ENCODE peak calls at places on chromosome 12, in six cellular contexts. V is pancreas, D is astrocyte of the spinal cord, Z is fibroblast of villous mesenchyme, Y is OCI-LY7, W is tibial artery. A is an unnamed sample.

GRCh38 chr12:51721281-51721940 is 127.1 kb downstream of the FIGNL2 start:
- DNase-seq in V (no peak), D (peak; percentile 13), Z (peak; percentile 34), Y (no peak), W (peak; percentile 41), A (no peak)

GRCh38 chr12:124500232-124501079 is 67.0 kb downstream of the NCOR2 start:
- DNase-seq in V (no peak), D (peak; percentile 62), Z (peak; percentile 59), Y (no peak), W (no peak), A (no peak)

GRCh38 chr12:27982951-27983350 is 10.4 kb upstream of the PTHLH start:
- DNase-seq in V (no peak), D (peak; percentile 16), Z (no peak), Y (no peak), W (no peak), A (no peak)

GRCh38 chr12:3336606-3337311 is 154.2 kb upstream of the PRMT8 start:
- DNase-seq in V (no peak), D (peak; percentile 49), Z (peak; percentile 5), Y (no peak), W (no peak), A (no peak)

GRCh38 chr12:106976013-106976658 is 10.8 kb downstream of the MTERF2 start:
- DNase-seq in V (no peak), D (peak; percentile 65), Z (peak; percentile 63), Y (no peak), W (no peak), A (no peak)

GRCh38 chr12:51441583-51441982 is 17.0 kb downstream of the SLC4A8 start:
- DNase-seq in V (no peak), D (peak; percentile 80), Z (peak; percentile 83), Y (no peak), W (no peak), A (peak; percentile 48)

GRCh38 chr12:13941258-13942249 is 39.8 kb downstream of the GRIN2B start:
- DNase-seq in V (peak; percentile 69), D (peak; percentile 22), Z (peak; percentile 22), Y (peak; percentile 46), W (peak; percentile 26), A (peak; percentile 25)

GRCh38 chr12:30391766-30392366 is 303.8 kb downstream of the IPO8 start:
- DNase-seq in V (no peak), D (no peak), Z (no peak), Y (no peak), W (no peak), A (no peak)

GRCh38 chr12:112408621-112409020 is 784 bp downstream of the RPL6 start:
- DNase-seq in V (no peak), D (no peak), Z (no peak), Y (no peak), W (no peak), A (no peak)

GRCh38 chr12:56267443-56268071 is 815 bp downstream of the COQ10A start:
- DNase-seq in V (peak; percentile 43), D (no peak), Z (no peak), Y (no peak), W (no peak), A (no peak)

GRCh38 chr12:108563135-108563803 is 873 bp downstream of the ISCU start:
- DNase-seq in V (peak; percentile 82), D (peak; percentile 89), Z (peak; percentile 92), Y (peak; percentile 93), W (peak; percentile 92), A (peak; percentile 91)

GRCh38 chr12:55072093-55072492 is 52.3 kb downstream of the NEUROD4 start:
- DNase-seq in V (peak; percentile 46), D (no peak), Z (no peak), Y (peak; percentile 82), W (no peak), A (peak; percentile 54)

GRCh38 chr12:15044461-15044860 is 71.6 kb downstream of the PDE6H start:
- DNase-seq in V (no peak), D (peak; percentile 9), Z (peak; percentile 46), Y (no peak), W (peak; percentile 26), A (no peak)

GRCh38 chr12:107360472-107360871 is 267.1 kb upstream of the CRY1 start:
- DNase-seq in V (no peak), D (no peak), Z (no peak), Y (no peak), W (no peak), A (no peak)

GRCh38 chr12:47397664-47398281 is 308.1 kb downstream of the RPAP3 start:
- DNase-seq in V (no peak), D (peak; percentile 72), Z (peak; percentile 72), Y (peak; percentile 60), W (no peak), A (peak; percentile 51)

GRCh38 chr12:118436002-118436724 is 59.8 kb downstream of the SUDS3 start:
- DNase-seq in V (no peak), D (no peak), Z (no peak), Y (peak; percentile 18), W (no peak), A (peak; percentile 32)

GRCh38 chr12:22588817-22589216 is 36.2 kb upstream of the ETNK1 start:
- DNase-seq in V (no peak), D (no peak), Z (no peak), Y (no peak), W (no peak), A (no peak)

GRCh38 chr12:102067574-102068258 is 5.9 kb upstream of the WASHC3 start:
- DNase-seq in V (no peak), D (peak; percentile 51), Z (peak; percentile 70), Y (no peak), W (no peak), A (no peak)

GRCh38 chr12:66060361-66060907 is 70.1 kb downstream of the LLPH start:
- DNase-seq in V (no peak), D (no peak), Z (no peak), Y (no peak), W (no peak), A (no peak)

GRCh38 chr12:12975322-12976077 is 23.5 kb upstream of the GPRC5D start:
- DNase-seq in V (no peak), D (peak; percentile 62), Z (peak; percentile 62), Y (peak; percentile 22), W (peak; percentile 33), A (peak; percentile 18)

GRCh38 chr12:28507055-28507454 is 316.8 kb downstream of the CCDC91 start:
- DNase-seq in V (no peak), D (peak; percentile 35), Z (peak; percentile 51), Y (no peak), W (no peak), A (no peak)

GRCh38 chr12:124705545-124706138 is 138.2 kb upstream of the NCOR2 start:
- DNase-seq in V (no peak), D (no peak), Z (peak; percentile 28), Y (no peak), W (no peak), A (no peak)

GRCh38 chr12:94165152-94165551 is 16.8 kb downstream of the PLXNC1 start:
- DNase-seq in V (no peak), D (no peak), Z (no peak), Y (no peak), W (no peak), A (no peak)

GRCh38 chr12:52254965-52255751 is 19.3 kb upstream of the KRT86 start:
- DNase-seq in V (peak; percentile 1), D (no peak), Z (no peak), Y (no peak), W (no peak), A (no peak)

GRCh38 chr12:77433799-77434198 is 368.4 kb upstream of the E2F7 start:
- DNase-seq in V (no peak), D (peak; percentile 58), Z (no peak), Y (no peak), W (no peak), A (no peak)

GRCh38 chr12:110557300-110557699 is 25.8 kb downstream of the PPTC7 start:
- DNase-seq in V (no peak), D (no peak), Z (no peak), Y (no peak), W (no peak), A (no peak)

GRCh38 chr12:111446044-111446581 is 40.4 kb downstream of the SH2B3 start:
- DNase-seq in V (peak; percentile 87), D (no peak), Z (peak; percentile 73), Y (no peak), W (no peak), A (no peak)

GRCh38 chr12:11730299-11731041 is 81.0 kb downstream of the ETV6 start:
- DNase-seq in V (peak; percentile 84), D (no peak), Z (no peak), Y (peak; percentile 93), W (no peak), A (no peak)

GRCh38 chr12:64780220-64780530 is 21.0 kb upstream of the GNS start:
- DNase-seq in V (no peak), D (no peak), Z (no peak), Y (no peak), W (no peak), A (no peak)
- H3K4me3 ChIP-seq in V (peak overlapping the region; percentile 63), D (no peak overlapping the region), Z (peak overlapping the region; percentile 44), Y (no peak overlapping the region), W (peak overlapping the region; percentile 49), A (no peak overlapping the region)

DNA sequence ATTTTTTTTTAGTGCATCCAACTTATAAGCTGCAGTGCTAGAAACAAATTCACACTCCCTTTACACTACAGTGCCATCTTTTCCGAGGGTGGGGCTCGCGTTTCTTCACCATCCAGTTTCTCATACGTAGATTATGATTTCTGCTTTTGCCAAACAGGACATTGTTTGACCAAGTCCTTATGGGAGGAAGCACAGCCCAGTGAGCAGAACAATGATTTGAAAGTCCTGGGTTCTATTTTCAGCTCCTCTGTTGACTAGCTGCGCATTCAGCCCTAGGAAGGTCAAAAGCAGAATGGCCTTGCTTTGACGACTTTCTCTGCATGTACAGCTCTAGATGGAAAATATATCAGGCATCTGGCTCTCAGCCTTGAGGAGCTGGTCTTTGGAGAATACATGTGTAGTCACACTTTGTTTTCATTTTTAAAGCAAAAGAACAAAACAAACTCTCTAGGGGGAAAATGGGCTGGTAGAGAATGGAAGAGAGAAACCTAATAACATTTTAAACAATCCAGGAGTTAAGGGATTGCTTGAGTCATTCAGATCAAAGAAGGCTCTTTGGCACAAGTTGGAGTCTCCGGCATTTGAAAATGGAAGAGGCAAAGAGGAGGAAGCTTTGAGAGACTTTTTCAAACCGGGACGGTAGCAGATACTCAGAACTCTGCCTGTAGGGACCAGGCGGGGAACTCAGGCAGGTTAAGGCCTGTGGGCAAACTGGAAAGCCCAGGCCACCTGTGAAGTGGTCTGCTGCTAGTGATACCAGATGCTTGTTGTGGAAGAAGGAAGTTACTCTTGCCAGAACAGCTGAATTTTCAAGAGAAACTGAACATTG is 257.3 kb upstream of the PLEKHG7 start:
- DNase-seq in V (no peak), D (peak; percentile 29), Z (peak; percentile 59), Y (peak; percentile 98), W (peak; percentile 22), A (peak; percentile 43)
- H3K4me3 ChIP-seq in V (no peak overlapping the region), D (no peak overlapping the region), Z (no peak overlapping the region), Y (peak overlapping the region; percentile 58), W (no peak overlapping the region), A (no peak overlapping the region)

DNA sequence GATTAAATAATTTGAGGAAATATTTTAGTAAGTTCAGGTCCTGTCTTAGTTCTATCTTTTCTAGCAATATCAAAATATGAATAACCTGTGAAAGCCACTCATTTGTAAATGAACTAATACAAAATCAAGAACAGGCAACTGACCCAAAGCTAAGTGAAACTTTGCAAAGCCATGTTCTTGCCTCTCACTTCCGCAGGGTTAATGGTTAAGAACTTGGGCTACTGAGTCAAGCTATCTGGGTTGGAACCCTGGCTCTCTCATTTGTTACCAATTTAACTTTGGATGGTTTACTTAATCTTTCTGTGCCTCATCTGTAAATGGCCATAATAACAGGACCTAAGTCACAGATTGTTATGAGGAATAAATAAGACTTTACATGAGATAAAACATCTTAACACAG is 2.8 kb downstream of the KIF21A start:
- DNase-seq in V (no peak), D (no peak), Z (no peak), Y (no peak), W (no peak), A (no peak)
- H3K4me3 ChIP-seq in V (no peak overlapping the region), D (no peak overlapping the region), Z (no peak overlapping the region), Y (no peak overlapping the region), W (no peak overlapping the region), A (no peak overlapping the region)

GRCh38 chr12:45200497-45201043 is 15.3 kb upstream of the ANO6 start:
- DNase-seq in V (no peak), D (no peak), Z (peak; percentile 72), Y (no peak), W (no peak), A (peak; percentile 81)
- H3K4me3 ChIP-seq in V (no peak overlapping the region), D (no peak overlapping the region), Z (peak overlapping the region; percentile 19), Y (no peak overlapping the region), W (no peak overlapping the region), A (peak overlapping the region; percentile 39)